ENCODE peak calls at places on chromosomes 16 and 17, in five cellular contexts. One of them, this sample, is unnamed.

GRCh38 chr16:813204-813915 is 12.8 kb upstream of the GNG13 start:
- DNase-seq in substantia nigra: peak
- DNase-seq in T-cell: no peak
- DNase-seq in AG04450: no peak
- DNase-seq in stimulated activated CD4-positive, alpha-beta T cell treated with anti-CD3 and anti-CD28 coated beads, Interleukin-1b, Interleukin-23, amount 100 ng/mL, for 1 hour: no peak
- DNase-seq in this sample: peak

GRCh38 chr17:47733047-47733413 is at the start of gene TBX21:
- DNase-seq in substantia nigra: no peak
- DNase-seq in T-cell: peak
- DNase-seq in AG04450: no peak
- DNase-seq in stimulated activated CD4-positive, alpha-beta T cell treated with anti-CD3 and anti-CD28 coated beads, Interleukin-1b, Interleukin-23, amount 100 ng/mL, for 1 hour: peak
- DNase-seq in this sample: no peak

GRCh38 chr17:57090560-57091185 is 5.6 kb downstream of the AKAP1 start:
- DNase-seq in substantia nigra: no peak
- DNase-seq in T-cell: no peak
- DNase-seq in AG04450: no peak
- DNase-seq in stimulated activated CD4-positive, alpha-beta T cell treated with anti-CD3 and anti-CD28 coated beads, Interleukin-1b, Interleukin-23, amount 100 ng/mL, for 1 hour: no peak
- DNase-seq in this sample: peak

GRCh38 chr17:57762375-57762916 is 17.3 kb upstream of the CCDC182 start:
- DNase-seq in substantia nigra: no peak
- DNase-seq in T-cell: no peak
- DNase-seq in AG04450: no peak
- DNase-seq in stimulated activated CD4-positive, alpha-beta T cell treated with anti-CD3 and anti-CD28 coated beads, Interleukin-1b, Interleukin-23, amount 100 ng/mL, for 1 hour: no peak
- DNase-seq in this sample: no peak

GRCh38 chr16:61836804-61837398 is 199.3 kb downstream of the CDH8 start:
- DNase-seq in substantia nigra: no peak
- DNase-seq in T-cell: no peak
- DNase-seq in AG04450: no peak
- DNase-seq in stimulated activated CD4-positive, alpha-beta T cell treated with anti-CD3 and anti-CD28 coated beads, Interleukin-1b, Interleukin-23, amount 100 ng/mL, for 1 hour: no peak
- DNase-seq in this sample: peak

GRCh38 chr17:7191571-7192270 is 12.6 kb upstream of the ASGR1 start:
- DNase-seq in substantia nigra: no peak
- DNase-seq in T-cell: no peak
- DNase-seq in AG04450: no peak
- DNase-seq in stimulated activated CD4-positive, alpha-beta T cell treated with anti-CD3 and anti-CD28 coated beads, Interleukin-1b, Interleukin-23, amount 100 ng/mL, for 1 hour: no peak
- DNase-seq in this sample: no peak

GRCh38 chr16:73145166-73145565 is 97.2 kb upstream of the ZFHX3 start:
- DNase-seq in substantia nigra: no peak
- DNase-seq in T-cell: no peak
- DNase-seq in AG04450: no peak
- DNase-seq in stimulated activated CD4-positive, alpha-beta T cell treated with anti-CD3 and anti-CD28 coated beads, Interleukin-1b, Interleukin-23, amount 100 ng/mL, for 1 hour: no peak
- DNase-seq in this sample: no peak

GRCh38 chr16:23398987-23399805 is 53.8 kb downstream of the COG7 start:
- DNase-seq in substantia nigra: no peak
- DNase-seq in T-cell: no peak
- DNase-seq in AG04450: no peak
- DNase-seq in stimulated activated CD4-positive, alpha-beta T cell treated with anti-CD3 and anti-CD28 coated beads, Interleukin-1b, Interleukin-23, amount 100 ng/mL, for 1 hour: no peak
- DNase-seq in this sample: no peak

GRCh38 chr17:39018267-39019134 is 51.3 kb upstream of the FBXO47 start:
- DNase-seq in substantia nigra: no peak
- DNase-seq in T-cell: no peak
- DNase-seq in AG04450: no peak
- DNase-seq in stimulated activated CD4-positive, alpha-beta T cell treated with anti-CD3 and anti-CD28 coated beads, Interleukin-1b, Interleukin-23, amount 100 ng/mL, for 1 hour: no peak
- DNase-seq in this sample: peak

GRCh38 chr16:85944572-85945423 is 45.8 kb downstream of the IRF8 start:
- DNase-seq in substantia nigra: no peak
- DNase-seq in T-cell: no peak
- DNase-seq in AG04450: no peak
- DNase-seq in stimulated activated CD4-positive, alpha-beta T cell treated with anti-CD3 and anti-CD28 coated beads, Interleukin-1b, Interleukin-23, amount 100 ng/mL, for 1 hour: no peak
- DNase-seq in this sample: no peak

GRCh38 chr16:87172632-87173031 is 144.6 kb downstream of the C16orf95 start:
- DNase-seq in substantia nigra: no peak
- DNase-seq in T-cell: no peak
- DNase-seq in AG04450: no peak
- DNase-seq in stimulated activated CD4-positive, alpha-beta T cell treated with anti-CD3 and anti-CD28 coated beads, Interleukin-1b, Interleukin-23, amount 100 ng/mL, for 1 hour: no peak
- DNase-seq in this sample: no peak

GRCh38 chr16:48231675-48232214 is 12.4 kb upstream of the LONP2 start:
- DNase-seq in substantia nigra: no peak
- DNase-seq in T-cell: no peak
- DNase-seq in AG04450: peak
- DNase-seq in stimulated activated CD4-positive, alpha-beta T cell treated with anti-CD3 and anti-CD28 coated beads, Interleukin-1b, Interleukin-23, amount 100 ng/mL, for 1 hour: no peak
- DNase-seq in this sample: no peak

GRCh38 chr16:3362931-3363330 is 7.2 kb downstream of the OR2C1 start:
- DNase-seq in substantia nigra: no peak
- DNase-seq in T-cell: no peak
- DNase-seq in AG04450: no peak
- DNase-seq in stimulated activated CD4-positive, alpha-beta T cell treated with anti-CD3 and anti-CD28 coated beads, Interleukin-1b, Interleukin-23, amount 100 ng/mL, for 1 hour: no peak
- DNase-seq in this sample: no peak

GRCh38 chr17:45388604-45389325 is 43.9 kb downstream of the ARHGAP27 start:
- DNase-seq in substantia nigra: no peak
- DNase-seq in T-cell: no peak
- DNase-seq in AG04450: no peak
- DNase-seq in stimulated activated CD4-positive, alpha-beta T cell treated with anti-CD3 and anti-CD28 coated beads, Interleukin-1b, Interleukin-23, amount 100 ng/mL, for 1 hour: no peak
- DNase-seq in this sample: no peak

GRCh38 chr16:23557779-23558330 is 328 bp downstream of the UBFD1 start:
- DNase-seq in substantia nigra: no peak
- DNase-seq in T-cell: no peak
- DNase-seq in AG04450: no peak
- DNase-seq in stimulated activated CD4-positive, alpha-beta T cell treated with anti-CD3 and anti-CD28 coated beads, Interleukin-1b, Interleukin-23, amount 100 ng/mL, for 1 hour: no peak
- DNase-seq in this sample: no peak

This sample was measured in putamen.